ENCODE peak calls at places on chromosomes 12 and 14, in four cellular contexts. One of them, this sample, is unnamed.

GRCh38 chr12:130948136-130948535 is 5.6 kb upstream of the ADGRD1 start:
- DNase-seq in stimulated activated CD8-positive, alpha-beta memory T cell treated with anti-CD3 and anti-CD28 coated beads, Interleukin-7, amount 100 ng/mL, for 4 hours: no peak
- DNase-seq in DMS 273 treated with DMSO at 0.1 percent for 48 hours: no peak
- DNase-seq in pons: no peak
- DNase-seq in this sample: no peak

GRCh38 chr12:53842686-53843085 is 90.9 kb upstream of the CISTR start:
- DNase-seq in DMS 273 treated with DMSO at 0.1 percent for 48 hours: no peak
- DNase-seq in stimulated activated CD8-positive, alpha-beta memory T cell treated with anti-CD3 and anti-CD28 coated beads, Interleukin-7, amount 100 ng/mL, for 4 hours: no peak
- DNase-seq in pons: no peak
- DNase-seq in this sample: no peak

GRCh38 chr12:1797011-1797901 is 23.1 kb upstream of the LRTM2 start:
- DNase-seq in pons: no peak
- DNase-seq in stimulated activated CD8-positive, alpha-beta memory T cell treated with anti-CD3 and anti-CD28 coated beads, Interleukin-7, amount 100 ng/mL, for 4 hours: peak; percentile 25
- DNase-seq in DMS 273 treated with DMSO at 0.1 percent for 48 hours: no peak
- DNase-seq in this sample: no peak

GRCh38 chr12:70487440-70487839 is 121.3 kb downstream of the KCNMB4 start:
- DNase-seq in DMS 273 treated with DMSO at 0.1 percent for 48 hours: peak; percentile 85
- DNase-seq in stimulated activated CD8-positive, alpha-beta memory T cell treated with anti-CD3 and anti-CD28 coated beads, Interleukin-7, amount 100 ng/mL, for 4 hours: no peak
- DNase-seq in pons: no peak
- DNase-seq in this sample: no peak

GRCh38 chr14:77199590-77199989 is 18.0 kb downstream of the TMEM63C start:
- DNase-seq in pons: no peak
- DNase-seq in DMS 273 treated with DMSO at 0.1 percent for 48 hours: no peak
- DNase-seq in stimulated activated CD8-positive, alpha-beta memory T cell treated with anti-CD3 and anti-CD28 coated beads, Interleukin-7, amount 100 ng/mL, for 4 hours: no peak
- DNase-seq in this sample: no peak

GRCh38 chr12:126776047-126776446 is 1490.9 kb upstream of the TMEM132C start:
- DNase-seq in stimulated activated CD8-positive, alpha-beta memory T cell treated with anti-CD3 and anti-CD28 coated beads, Interleukin-7, amount 100 ng/mL, for 4 hours: no peak
- DNase-seq in pons: no peak
- DNase-seq in DMS 273 treated with DMSO at 0.1 percent for 48 hours: no peak
- DNase-seq in this sample: no peak

GRCh38 chr12:17097674-17098073 is 491.7 kb upstream of the LMO3 start:
- DNase-seq in pons: no peak
- DNase-seq in stimulated activated CD8-positive, alpha-beta memory T cell treated with anti-CD3 and anti-CD28 coated beads, Interleukin-7, amount 100 ng/mL, for 4 hours: no peak
- DNase-seq in DMS 273 treated with DMSO at 0.1 percent for 48 hours: no peak
- DNase-seq in this sample: no peak

GRCh38 chr14:96104469-96105057 is 65.4 kb downstream of the C14orf132 start:
- DNase-seq in stimulated activated CD8-positive, alpha-beta memory T cell treated with anti-CD3 and anti-CD28 coated beads, Interleukin-7, amount 100 ng/mL, for 4 hours: no peak
- DNase-seq in DMS 273 treated with DMSO at 0.1 percent for 48 hours: peak; percentile 93
- DNase-seq in pons: no peak
- DNase-seq in this sample: peak; percentile 98

GRCh38 chr14:104637546-104638003 is 33.0 kb upstream of the TMEM179 start:
- DNase-seq in pons: no peak
- DNase-seq in stimulated activated CD8-positive, alpha-beta memory T cell treated with anti-CD3 and anti-CD28 coated beads, Interleukin-7, amount 100 ng/mL, for 4 hours: no peak
- DNase-seq in DMS 273 treated with DMSO at 0.1 percent for 48 hours: no peak
- DNase-seq in this sample: no peak

GRCh38 chr14:69592923-69593677 is 18.3 kb upstream of the SUSD6 start:
- DNase-seq in pons: no peak
- DNase-seq in DMS 273 treated with DMSO at 0.1 percent for 48 hours: peak; percentile 92
- DNase-seq in stimulated activated CD8-positive, alpha-beta memory T cell treated with anti-CD3 and anti-CD28 coated beads, Interleukin-7, amount 100 ng/mL, for 4 hours: no peak
- DNase-seq in this sample: peak; percentile 70

GRCh38 chr12:29241821-29242591 is 92.9 kb downstream of the FAR2 start:
- DNase-seq in stimulated activated CD8-positive, alpha-beta memory T cell treated with anti-CD3 and anti-CD28 coated beads, Interleukin-7, amount 100 ng/mL, for 4 hours: no peak
- DNase-seq in pons: peak; percentile 75
- DNase-seq in DMS 273 treated with DMSO at 0.1 percent for 48 hours: peak; percentile 50
- DNase-seq in this sample: peak; percentile 87

GRCh38 chr14:59154383-59154782 is 34.1 kb upstream of the DAAM1 start:
- DNase-seq in DMS 273 treated with DMSO at 0.1 percent for 48 hours: no peak
- DNase-seq in stimulated activated CD8-positive, alpha-beta memory T cell treated with anti-CD3 and anti-CD28 coated beads, Interleukin-7, amount 100 ng/mL, for 4 hours: no peak
- DNase-seq in pons: no peak
- DNase-seq in this sample: no peak

GRCh38 chr12:96334502-96334901 is 65.7 kb downstream of the CDK17 start:
- DNase-seq in pons: no peak
- DNase-seq in DMS 273 treated with DMSO at 0.1 percent for 48 hours: no peak
- DNase-seq in stimulated activated CD8-positive, alpha-beta memory T cell treated with anti-CD3 and anti-CD28 coated beads, Interleukin-7, amount 100 ng/mL, for 4 hours: no peak
- DNase-seq in this sample: no peak